ENCODE peak calls at places on chromosomes 3 and 15, in five cellular contexts. M is GM23248; J is activated gamma-delta T cell treated with anti-CD3 and anti-CD28 coated beads, Interleukin-2, amount 50 U/mL, for 16 hours; E is hepatic stellate cell; S is H4. L is an unnamed sample.

GRCh38 chr3:27633224-27633545 is 88.9 kb downstream of the EOMES start:
- DNase-seq in M (no peak), J (no peak), E (no peak), S (peak; percentile 38), L (no peak)

GRCh38 chr15:61621146-61621545 is 392.0 kb upstream of the RORA start:
- DNase-seq in M (peak; percentile 5), J (no peak), E (no peak), S (peak; percentile 16), L (no peak)

GRCh38 chr3:43770426-43771103 is 79.8 kb downstream of the ABHD5 start:
- DNase-seq in M (peak; percentile 78), J (no peak), E (peak; percentile 67), S (peak; percentile 63), L (peak; percentile 51)

GRCh38 chr3:16377196-16377595 is 112.2 kb downstream of the OXNAD1 start:
- DNase-seq in M (no peak), J (no peak), E (no peak), S (no peak), L (no peak)

GRCh38 chr15:72200395-72201237 is 3.0 kb upstream of the GRAMD2A start:
- DNase-seq in M (no peak), J (no peak), E (no peak), S (peak; percentile 9), L (no peak)

GRCh38 chr3:46896386-46896785 is 18.9 kb downstream of the PTH1R start:
- DNase-seq in M (no peak), J (no peak), E (no peak), S (no peak), L (no peak)

GRCh38 chr3:165884518-165884917 is 47.3 kb upstream of the BCHE start:
- DNase-seq in M (no peak), J (no peak), E (no peak), S (no peak), L (no peak)

GRCh38 chr15:39720721-39721611 is 61.7 kb downstream of the FSIP1 start:
- DNase-seq in M (peak; percentile 70), J (no peak), E (peak; percentile 13), S (peak; percentile 29), L (peak; percentile 92)

GRCh38 chr3:72163809-72164634 is 379.1 kb upstream of the PROK2 start:
- DNase-seq in M (no peak), J (no peak), E (no peak), S (no peak), L (no peak)

GRCh38 chr3:44678480-44679116 is 30.1 kb downstream of the ZNF35 start:
- DNase-seq in M (no peak), J (no peak), E (no peak), S (no peak), L (no peak)

GRCh38 chr3:4322635-4323034 is 19.5 kb downstream of the SETMAR start:
- DNase-seq in M (peak; percentile 86), J (no peak), E (no peak), S (peak; percentile 71), L (peak; percentile 93)

GRCh38 chr15:58147151-58147550 is 9.0 kb downstream of the AQP9 start:
- DNase-seq in M (no peak), J (no peak), E (no peak), S (no peak), L (no peak)

GRCh38 chr15:71051539-71051938 is 63.7 kb upstream of the THSD4 start:
- DNase-seq in M (peak; percentile 69), J (no peak), E (peak; percentile 21), S (no peak), L (peak; percentile 93)

GRCh38 chr3:61715886-61716527 is 154.6 kb downstream of the PTPRG start:
- DNase-seq in M (no peak), J (no peak), E (no peak), S (no peak), L (no peak)

GRCh38 chr3:47380601-47381316 is at the start of gene PTPN23:
- DNase-seq in M (peak; percentile 99), J (peak; percentile 99), E (peak; percentile 98), S (peak; percentile 95), L (peak; percentile 99)

GRCh38 chr15:39362832-39363561 is 217.9 kb upstream of the THBS1 start:
- DNase-seq in M (peak; percentile 90), J (no peak), E (peak; percentile 58), S (peak; percentile 97), L (peak; percentile 26)

GRCh38 chr3:184552296-184552695 is 9.3 kb upstream of the EPHB3 start:
- DNase-seq in M (no peak), J (no peak), E (no peak), S (no peak), L (no peak)

GRCh38 chr3:146542179-146542578 is 2.2 kb downstream of the PLSCR1 start:
- DNase-seq in M (peak; percentile 39), J (no peak), E (no peak), S (peak; percentile 28), L (peak; percentile 78)

GRCh38 chr3:115279939-115280338 is 132.9 kb upstream of the ZBTB20 start:
- DNase-seq in M (peak; percentile 88), J (no peak), E (peak; percentile 5), S (no peak), L (peak; percentile 82)

GRCh38 chr15:85316244-85316934 is 64.0 kb upstream of the AKAP13 start:
- DNase-seq in M (peak; percentile 81), J (no peak), E (no peak), S (no peak), L (no peak)

GRCh38 chr3:127764841-127765362 is 57.4 kb downstream of the MGLL start:
- DNase-seq in M (peak; percentile 80), J (no peak), E (no peak), S (no peak), L (peak; percentile 31)

GRCh38 chr15:90954712-90955671 is at the start of gene RCCD1:
- DNase-seq in M (peak; percentile 98), J (peak; percentile 79), E (peak; percentile 100), S (no peak), L (peak; percentile 92)